ENCODE peak calls at places on chromosomes 11 and 22, in nine cellular contexts. One of them, this sample, is unnamed.

GRCh38 chr11:61052182-61052972 is 49.9 kb upstream of the CD5 start:
- DNase-seq in mucosa of descending colon: no peak
- DNase-seq in bronchial epithelial cell: no peak
- DNase-seq in NCI-H1092: peak
- DNase-seq in NCI-H345: no peak
- DNase-seq in A172: no peak
- DNase-seq in posterior cingulate gyrus: no peak
- DNase-seq in coronary artery: peak
- DNase-seq in iris pigment epithelial cell: no peak
- DNase-seq in this sample: no peak

GRCh38 chr11:19447150-19447566 is 206.4 kb upstream of the E2F8 start:
- DNase-seq in iris pigment epithelial cell: peak
- DNase-seq in NCI-H345: no peak
- DNase-seq in bronchial epithelial cell: peak
- DNase-seq in posterior cingulate gyrus: no peak
- DNase-seq in A172: peak
- DNase-seq in NCI-H1092: no peak
- DNase-seq in mucosa of descending colon: no peak
- DNase-seq in coronary artery: no peak
- DNase-seq in this sample: no peak

GRCh38 chr11:986952-987305 is 49.6 kb downstream of the MUC6 start:
- DNase-seq in NCI-H1092: no peak
- DNase-seq in NCI-H345: no peak
- DNase-seq in iris pigment epithelial cell: no peak
- DNase-seq in mucosa of descending colon: no peak
- DNase-seq in coronary artery: no peak
- DNase-seq in bronchial epithelial cell: no peak
- DNase-seq in A172: no peak
- DNase-seq in posterior cingulate gyrus: no peak
- DNase-seq in this sample: no peak

GRCh38 chr11:120324932-120325810 is at the start of gene TLCD5:
- DNase-seq in mucosa of descending colon: peak
- DNase-seq in iris pigment epithelial cell: peak
- DNase-seq in NCI-H345: peak
- DNase-seq in A172: no peak
- DNase-seq in NCI-H1092: peak
- DNase-seq in bronchial epithelial cell: no peak
- DNase-seq in posterior cingulate gyrus: peak
- DNase-seq in coronary artery: peak
- DNase-seq in this sample: no peak

GRCh38 chr11:86696004-86696403 is 23.6 kb upstream of the ME3 start:
- DNase-seq in posterior cingulate gyrus: no peak
- DNase-seq in mucosa of descending colon: no peak
- DNase-seq in NCI-H345: no peak
- DNase-seq in iris pigment epithelial cell: peak
- DNase-seq in coronary artery: no peak
- DNase-seq in A172: peak
- DNase-seq in NCI-H1092: no peak
- DNase-seq in bronchial epithelial cell: peak
- DNase-seq in this sample: no peak

GRCh38 chr11:76184551-76184993 is 21.7 kb downstream of the WNT11 start:
- DNase-seq in NCI-H1092: no peak
- DNase-seq in iris pigment epithelial cell: peak
- DNase-seq in coronary artery: no peak
- DNase-seq in NCI-H345: no peak
- DNase-seq in A172: no peak
- DNase-seq in posterior cingulate gyrus: no peak
- DNase-seq in mucosa of descending colon: no peak
- DNase-seq in bronchial epithelial cell: no peak
- DNase-seq in this sample: no peak

GRCh38 chr11:76419896-76420295 is 24.9 kb upstream of the EMSY start:
- DNase-seq in A172: no peak
- DNase-seq in mucosa of descending colon: no peak
- DNase-seq in iris pigment epithelial cell: peak
- DNase-seq in coronary artery: no peak
- DNase-seq in NCI-H345: no peak
- DNase-seq in bronchial epithelial cell: peak
- DNase-seq in NCI-H1092: no peak
- DNase-seq in posterior cingulate gyrus: no peak
- DNase-seq in this sample: no peak

GRCh38 chr22:33076368-33076767 is 18.2 kb upstream of the SYN3 start:
- DNase-seq in NCI-H1092: no peak
- DNase-seq in NCI-H345: no peak
- DNase-seq in iris pigment epithelial cell: peak
- DNase-seq in mucosa of descending colon: no peak
- DNase-seq in posterior cingulate gyrus: no peak
- DNase-seq in bronchial epithelial cell: peak
- DNase-seq in A172: no peak
- DNase-seq in coronary artery: no peak
- DNase-seq in this sample: no peak

GRCh38 chr11:89168396-89168795 is 9.3 kb upstream of the TYR start:
- DNase-seq in mucosa of descending colon: no peak
- DNase-seq in NCI-H345: no peak
- DNase-seq in posterior cingulate gyrus: no peak
- DNase-seq in bronchial epithelial cell: no peak
- DNase-seq in A172: no peak
- DNase-seq in NCI-H1092: no peak
- DNase-seq in iris pigment epithelial cell: no peak
- DNase-seq in coronary artery: no peak
- DNase-seq in this sample: no peak

GRCh38 chr22:36323182-36323854 is 64.4 kb downstream of the MYH9 start:
- DNase-seq in posterior cingulate gyrus: no peak
- DNase-seq in NCI-H1092: peak
- DNase-seq in coronary artery: peak
- DNase-seq in mucosa of descending colon: no peak
- DNase-seq in A172: no peak
- DNase-seq in NCI-H345: no peak
- DNase-seq in iris pigment epithelial cell: peak
- DNase-seq in bronchial epithelial cell: no peak
- DNase-seq in this sample: peak

GRCh38 chr11:12717851-12718291 is 43.6 kb downstream of the TEAD1 start:
- DNase-seq in iris pigment epithelial cell: no peak
- DNase-seq in NCI-H345: no peak
- DNase-seq in A172: no peak
- DNase-seq in NCI-H1092: no peak
- DNase-seq in mucosa of descending colon: no peak
- DNase-seq in posterior cingulate gyrus: no peak
- DNase-seq in coronary artery: no peak
- DNase-seq in bronchial epithelial cell: no peak
- DNase-seq in this sample: no peak

GRCh38 chr11:64876835-64877341 is 1.5 kb downstream of the EHD1 start:
- DNase-seq in A172: no peak
- DNase-seq in bronchial epithelial cell: no peak
- DNase-seq in NCI-H345: no peak
- DNase-seq in NCI-H1092: no peak
- DNase-seq in mucosa of descending colon: peak
- DNase-seq in posterior cingulate gyrus: no peak
- DNase-seq in iris pigment epithelial cell: no peak
- DNase-seq in coronary artery: no peak
- DNase-seq in this sample: peak

GRCh38 chr22:20210473-20211059 is 57.6 kb downstream of the RTN4R start:
- DNase-seq in posterior cingulate gyrus: no peak
- DNase-seq in coronary artery: no peak
- DNase-seq in mucosa of descending colon: no peak
- DNase-seq in bronchial epithelial cell: no peak
- DNase-seq in NCI-H345: no peak
- DNase-seq in A172: no peak
- DNase-seq in iris pigment epithelial cell: no peak
- DNase-seq in NCI-H1092: no peak
- DNase-seq in this sample: no peak

GRCh38 chr22:41181349-41182241 is 23.5 kb upstream of the L3MBTL2 start:
- DNase-seq in A172: peak
- DNase-seq in iris pigment epithelial cell: peak
- DNase-seq in posterior cingulate gyrus: no peak
- DNase-seq in NCI-H345: no peak
- DNase-seq in coronary artery: no peak
- DNase-seq in mucosa of descending colon: peak
- DNase-seq in NCI-H1092: no peak
- DNase-seq in bronchial epithelial cell: peak
- DNase-seq in this sample: no peak

GRCh38 chr11:55714982-55715888 is 53.2 kb downstream of the OR4C6 start:
- DNase-seq in NCI-H1092: no peak
- DNase-seq in A172: no peak
- DNase-seq in iris pigment epithelial cell: no peak
- DNase-seq in bronchial epithelial cell: no peak
- DNase-seq in NCI-H345: no peak
- DNase-seq in coronary artery: no peak
- DNase-seq in mucosa of descending colon: no peak
- DNase-seq in posterior cingulate gyrus: no peak
- DNase-seq in this sample: no peak

GRCh38 chr22:19524170-19525115 is at the start of gene CLDN5:
- DNase-seq in iris pigment epithelial cell: peak
- DNase-seq in coronary artery: no peak
- DNase-seq in mucosa of descending colon: no peak
- DNase-seq in NCI-H345: no peak
- DNase-seq in posterior cingulate gyrus: no peak
- DNase-seq in NCI-H1092: no peak
- DNase-seq in bronchial epithelial cell: no peak
- DNase-seq in A172: no peak
- DNase-seq in this sample: no peak

GRCh38 chr11:13098067-13098466 is 89.0 kb downstream of the RASSF10 start:
- DNase-seq in bronchial epithelial cell: peak
- DNase-seq in posterior cingulate gyrus: peak
- DNase-seq in mucosa of descending colon: no peak
- DNase-seq in coronary artery: no peak
- DNase-seq in iris pigment epithelial cell: no peak
- DNase-seq in NCI-H1092: peak
- DNase-seq in A172: no peak
- DNase-seq in NCI-H345: peak
- DNase-seq in this sample: no peak

GRCh38 chr22:44391026-44391425 is 78.3 kb upstream of the SHISAL1 start:
- DNase-seq in NCI-H345: no peak
- DNase-seq in A172: no peak
- DNase-seq in bronchial epithelial cell: no peak
- DNase-seq in posterior cingulate gyrus: peak
- DNase-seq in NCI-H1092: no peak
- DNase-seq in coronary artery: peak
- DNase-seq in iris pigment epithelial cell: no peak
- DNase-seq in mucosa of descending colon: peak
- DNase-seq in this sample: no peak

GRCh38 chr11:62542750-62543567 is 3.6 kb downstream of the AHNAK start:
- DNase-seq in coronary artery: no peak
- DNase-seq in iris pigment epithelial cell: peak
- DNase-seq in NCI-H1092: no peak
- DNase-seq in bronchial epithelial cell: peak
- DNase-seq in A172: peak
- DNase-seq in posterior cingulate gyrus: peak
- DNase-seq in NCI-H345: peak
- DNase-seq in mucosa of descending colon: peak
- DNase-seq in this sample: peak

GRCh38 chr11:38824573-38824972 is 2226.5 kb upstream of the RAG2 start:
- DNase-seq in bronchial epithelial cell: peak
- DNase-seq in NCI-H345: no peak
- DNase-seq in NCI-H1092: no peak
- DNase-seq in iris pigment epithelial cell: peak
- DNase-seq in A172: no peak
- DNase-seq in coronary artery: no peak
- DNase-seq in posterior cingulate gyrus: no peak
- DNase-seq in mucosa of descending colon: no peak
- DNase-seq in this sample: no peak

GRCh38 chr11:82505384-82505783 is 228.3 kb downstream of the FAM181B start:
- DNase-seq in iris pigment epithelial cell: no peak
- DNase-seq in A172: no peak
- DNase-seq in coronary artery: no peak
- DNase-seq in posterior cingulate gyrus: no peak
- DNase-seq in mucosa of descending colon: no peak
- DNase-seq in NCI-H345: no peak
- DNase-seq in bronchial epithelial cell: no peak
- DNase-seq in NCI-H1092: no peak
- DNase-seq in this sample: no peak

GRCh38 chr11:102920118-102920684 is 35.3 kb downstream of the MMP13 start:
- DNase-seq in NCI-H345: no peak
- DNase-seq in NCI-H1092: no peak
- DNase-seq in posterior cingulate gyrus: no peak
- DNase-seq in mucosa of descending colon: no peak
- DNase-seq in iris pigment epithelial cell: no peak
- DNase-seq in A172: no peak
- DNase-seq in bronchial epithelial cell: no peak
- DNase-seq in coronary artery: no peak
- DNase-seq in this sample: no peak

GRCh38 chr22:16609548-16610261 is 17.1 kb upstream of the CCT8L2 start:
- DNase-seq in NCI-H1092: no peak
- DNase-seq in mucosa of descending colon: no peak
- DNase-seq in iris pigment epithelial cell: no peak
- DNase-seq in posterior cingulate gyrus: no peak
- DNase-seq in A172: no peak
- DNase-seq in bronchial epithelial cell: no peak
- DNase-seq in coronary artery: no peak
- DNase-seq in NCI-H345: no peak
- DNase-seq in this sample: no peak

GRCh38 chr11:117305145-117305544 is 10.9 kb downstream of the BACE1 start:
- DNase-seq in coronary artery: no peak
- DNase-seq in bronchial epithelial cell: no peak
- DNase-seq in iris pigment epithelial cell: no peak
- DNase-seq in posterior cingulate gyrus: no peak
- DNase-seq in NCI-H345: no peak
- DNase-seq in A172: no peak
- DNase-seq in NCI-H1092: no peak
- DNase-seq in mucosa of descending colon: no peak
- DNase-seq in this sample: no peak

GRCh38 chr11:66113132-66113856 is 43.2 kb downstream of the PACS1 start:
- DNase-seq in bronchial epithelial cell: peak
- DNase-seq in posterior cingulate gyrus: no peak
- DNase-seq in iris pigment epithelial cell: peak
- DNase-seq in NCI-H1092: no peak
- DNase-seq in mucosa of descending colon: no peak
- DNase-seq in A172: peak
- DNase-seq in coronary artery: no peak
- DNase-seq in NCI-H345: no peak
- DNase-seq in this sample: no peak

GRCh38 chr11:9906043-9906791 is 242.3 kb downstream of the SWAP70 start:
- DNase-seq in coronary artery: no peak
- DNase-seq in NCI-H345: no peak
- DNase-seq in A172: peak
- DNase-seq in mucosa of descending colon: no peak
- DNase-seq in NCI-H1092: no peak
- DNase-seq in bronchial epithelial cell: peak
- DNase-seq in posterior cingulate gyrus: no peak
- DNase-seq in iris pigment epithelial cell: peak
- DNase-seq in this sample: no peak

GRCh38 chr22:39312410-39312809 is 7.0 kb downstream of the RPL3 start:
- DNase-seq in iris pigment epithelial cell: no peak
- DNase-seq in A172: no peak
- DNase-seq in NCI-H345: no peak
- DNase-seq in NCI-H1092: no peak
- DNase-seq in coronary artery: no peak
- DNase-seq in bronchial epithelial cell: no peak
- DNase-seq in posterior cingulate gyrus: no peak
- DNase-seq in mucosa of descending colon: no peak
- DNase-seq in this sample: no peak

GRCh38 chr11:124740277-124740882 is 638 bp downstream of the NRGN start:
- DNase-seq in NCI-H345: peak
- DNase-seq in A172: peak
- DNase-seq in NCI-H1092: peak
- DNase-seq in mucosa of descending colon: peak
- DNase-seq in bronchial epithelial cell: no peak
- DNase-seq in coronary artery: no peak
- DNase-seq in posterior cingulate gyrus: peak
- DNase-seq in iris pigment epithelial cell: peak
- DNase-seq in this sample: peak

GRCh38 chr22:19719488-19720021 is 3.8 kb upstream of the GP1BB start:
- DNase-seq in posterior cingulate gyrus: no peak
- DNase-seq in NCI-H1092: no peak
- DNase-seq in coronary artery: no peak
- DNase-seq in iris pigment epithelial cell: no peak
- DNase-seq in bronchial epithelial cell: no peak
- DNase-seq in NCI-H345: no peak
- DNase-seq in A172: no peak
- DNase-seq in mucosa of descending colon: no peak
- DNase-seq in this sample: no peak

GRCh38 chr11:99535819-99536218 is 515.1 kb downstream of the CNTN5 start:
- DNase-seq in NCI-H345: no peak
- DNase-seq in iris pigment epithelial cell: no peak
- DNase-seq in mucosa of descending colon: no peak
- DNase-seq in bronchial epithelial cell: no peak
- DNase-seq in NCI-H1092: no peak
- DNase-seq in coronary artery: no peak
- DNase-seq in posterior cingulate gyrus: no peak
- DNase-seq in A172: no peak
- DNase-seq in this sample: no peak

GRCh38 chr11:96014234-96014633 is 90.3 kb upstream of the MTMR2 start:
- DNase-seq in bronchial epithelial cell: peak
- DNase-seq in mucosa of descending colon: no peak
- DNase-seq in coronary artery: no peak
- DNase-seq in iris pigment epithelial cell: peak
- DNase-seq in NCI-H1092: no peak
- DNase-seq in posterior cingulate gyrus: no peak
- DNase-seq in A172: peak
- DNase-seq in NCI-H345: peak
- DNase-seq in this sample: no peak

This sample was measured in lung.